ENCODE peak calls at places on chromosomes 12 and 14, in seven cellular contexts. One of them, this sample, is unnamed.

GRCh38 chr14:64266206-64266605 is 28.0 kb downstream of the ESR2 start:
- DNase-seq in HepG2: no peak
- DNase-seq in K562: no peak
- DNase-seq in HCT116: no peak
- DNase-seq in H1: no peak
- DNase-seq in SK-N-SH: no peak
- DNase-seq in GM12878: no peak
- DNase-seq in this sample: no peak

GRCh38 chr12:6662602-6662905 is 365 bp downstream of the ING4 start:
- DNase-seq in H1: no peak
- DNase-seq in HCT116: no peak
- DNase-seq in HepG2: no peak
- DNase-seq in SK-N-SH: peak
- DNase-seq in GM12878: no peak
- DNase-seq in K562: peak
- DNase-seq in this sample: no peak

GRCh38 chr12:79143803-79144202 is 279.2 kb downstream of the SYT1 start:
- DNase-seq in HCT116: no peak
- DNase-seq in K562: no peak
- DNase-seq in SK-N-SH: no peak
- DNase-seq in H1: no peak
- DNase-seq in HepG2: no peak
- DNase-seq in GM12878: no peak
- DNase-seq in this sample: no peak

GRCh38 chr14:84533181-84533580 is 996.8 kb upstream of the FLRT2 start:
- DNase-seq in K562: no peak
- DNase-seq in H1: no peak
- DNase-seq in SK-N-SH: no peak
- DNase-seq in HepG2: no peak
- DNase-seq in GM12878: no peak
- DNase-seq in HCT116: no peak
- DNase-seq in this sample: no peak

GRCh38 chr12:12585115-12585862 is 22.6 kb upstream of the DUSP16 start:
- DNase-seq in HepG2: peak
- DNase-seq in HCT116: no peak
- DNase-seq in K562: no peak
- DNase-seq in H1: no peak
- DNase-seq in GM12878: no peak
- DNase-seq in SK-N-SH: peak
- DNase-seq in this sample: no peak

GRCh38 chr14:60430276-60430675 is 55.6 kb downstream of the C14orf39 start:
- DNase-seq in K562: no peak
- DNase-seq in HepG2: no peak
- DNase-seq in H1: no peak
- DNase-seq in SK-N-SH: no peak
- DNase-seq in GM12878: no peak
- DNase-seq in HCT116: no peak
- DNase-seq in this sample: no peak

GRCh38 chr14:77200406-77200985 is 18.9 kb downstream of the TMEM63C start:
- DNase-seq in GM12878: no peak
- DNase-seq in HepG2: no peak
- DNase-seq in H1: no peak
- DNase-seq in HCT116: no peak
- DNase-seq in K562: no peak
- DNase-seq in SK-N-SH: no peak
- DNase-seq in this sample: no peak

GRCh38 chr12:92518071-92518470 is 184.7 kb upstream of the PLEKHG7 start:
- DNase-seq in H1: no peak
- DNase-seq in SK-N-SH: no peak
- DNase-seq in HepG2: no peak
- DNase-seq in HCT116: no peak
- DNase-seq in K562: no peak
- DNase-seq in GM12878: no peak
- DNase-seq in this sample: no peak

GRCh38 chr12:2794736-2795289 is at the start of gene FKBP4:
- DNase-seq in HepG2: peak
- DNase-seq in HCT116: peak
- DNase-seq in GM12878: no peak
- DNase-seq in K562: peak
- DNase-seq in H1: peak
- DNase-seq in SK-N-SH: peak
- DNase-seq in this sample: no peak

GRCh38 chr14:77681196-77682157 is 26.3 kb downstream of the ALKBH1 start:
- DNase-seq in HepG2: peak
- DNase-seq in HCT116: no peak
- DNase-seq in SK-N-SH: no peak
- DNase-seq in H1: no peak
- DNase-seq in GM12878: no peak
- DNase-seq in K562: no peak
- DNase-seq in this sample: no peak

GRCh38 chr12:8145754-8146415 is 10.9 kb upstream of the ZNF705A start:
- DNase-seq in HCT116: no peak
- DNase-seq in GM12878: no peak
- DNase-seq in H1: peak
- DNase-seq in HepG2: no peak
- DNase-seq in SK-N-SH: no peak
- DNase-seq in K562: no peak
- DNase-seq in this sample: no peak

GRCh38 chr12:34386016-34386415 is 363.7 kb downstream of the ALG10 start:
- DNase-seq in SK-N-SH: no peak
- DNase-seq in K562: no peak
- DNase-seq in GM12878: no peak
- DNase-seq in HepG2: no peak
- DNase-seq in H1: no peak
- DNase-seq in HCT116: no peak
- DNase-seq in this sample: no peak

DNA sequence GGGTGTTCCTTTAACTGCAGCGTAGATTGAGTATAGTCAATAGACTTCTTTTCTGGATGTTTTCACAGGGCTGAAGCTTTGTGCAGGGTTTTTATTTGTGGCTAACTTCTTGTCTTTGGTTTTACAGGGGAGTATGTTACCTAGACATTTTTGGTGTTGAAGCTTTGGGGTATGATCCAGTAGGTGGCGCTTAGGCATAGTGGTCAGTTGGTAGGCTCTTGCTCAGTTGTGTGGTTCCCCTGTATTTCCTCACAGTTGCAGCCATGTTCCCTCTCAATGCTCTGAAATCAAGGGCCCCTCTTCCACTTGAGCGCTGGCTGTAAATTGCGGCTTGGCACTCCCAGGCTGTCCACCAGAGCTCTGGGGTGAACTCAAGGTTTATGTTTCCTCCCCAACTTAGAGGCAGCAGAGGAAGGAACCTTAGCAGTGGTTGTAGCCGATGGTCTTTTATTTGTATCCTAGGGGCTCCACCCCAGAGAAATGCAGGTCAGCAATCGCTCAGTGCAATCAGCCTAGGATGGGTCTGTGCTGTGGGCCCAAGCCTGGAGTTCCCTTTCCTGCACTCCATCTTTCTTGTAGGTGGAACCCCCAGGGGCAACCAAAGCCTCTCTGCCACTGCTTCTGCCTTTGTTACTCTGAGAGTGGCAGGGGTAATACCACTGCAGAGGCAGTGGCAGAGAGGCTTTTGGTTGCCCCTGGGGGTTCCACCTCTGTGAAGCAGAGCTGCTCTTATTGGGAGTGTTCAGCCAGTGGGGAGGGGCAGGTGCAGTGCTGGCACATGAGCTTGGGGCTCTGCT is 55.1 kb downstream of the CMAS start:
- DNase-seq in K562: no peak
- DNase-seq in SK-N-SH: no peak
- DNase-seq in H1: no peak
- DNase-seq in HCT116: peak
- DNase-seq in HepG2: peak
- DNase-seq in GM12878: peak
- DNase-seq in this sample: peak
- TF ChIP-seq SIN3A in K562: no peak
- TF ChIP-seq SIN3A in SK-N-SH: no peak
- TF ChIP-seq SIN3A in H1: no peak
- TF ChIP-seq SIN3A in HCT116: no peak
- TF ChIP-seq SIN3A in HepG2: no peak
- TF ChIP-seq SIN3A in GM12878: no peak
- TF ChIP-seq SIN3A in this sample: no peak

GRCh38 chr12:116261525-116262100 is 15.9 kb downstream of the MED13L start:
- DNase-seq in HepG2: no peak
- DNase-seq in SK-N-SH: no peak
- DNase-seq in H1: no peak
- DNase-seq in GM12878: no peak
- DNase-seq in HCT116: no peak
- DNase-seq in K562: no peak
- DNase-seq in this sample: no peak
- H3K4me3 ChIP-seq in HepG2: no peak
- H3K4me3 ChIP-seq in SK-N-SH: no peak
- H3K4me3 ChIP-seq in H1: no peak
- H3K4me3 ChIP-seq in GM12878: no peak
- H3K4me3 ChIP-seq in HCT116: no peak
- H3K4me3 ChIP-seq in K562: no peak
- H3K4me3 ChIP-seq in this sample: no peak

DNA sequence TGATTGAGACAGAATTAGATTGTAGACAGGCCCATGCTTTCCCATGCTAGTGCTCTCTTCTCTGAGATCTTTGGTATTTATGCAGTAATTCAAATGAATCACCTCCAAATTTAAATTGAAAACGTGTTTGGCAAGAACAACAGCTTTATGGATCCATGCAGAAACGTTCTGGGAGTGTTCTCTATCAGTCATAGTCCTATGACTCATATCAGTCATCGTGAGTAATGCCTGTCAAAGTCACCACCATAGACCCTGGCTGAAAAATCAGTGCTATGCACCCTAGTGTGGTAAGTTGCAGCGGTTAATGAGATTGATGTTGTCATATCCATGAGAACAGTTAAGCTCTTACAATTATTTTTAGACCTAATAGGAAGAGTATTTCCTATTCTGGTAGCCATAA is 90.1 kb upstream of the FOXG1 start:
- DNase-seq in SK-N-SH: no peak
- DNase-seq in GM12878: no peak
- DNase-seq in H1: no peak
- DNase-seq in HCT116: no peak
- DNase-seq in HepG2: no peak
- DNase-seq in K562: no peak
- DNase-seq in this sample: peak
- TF ChIP-seq SIN3A in SK-N-SH: no peak
- TF ChIP-seq SIN3A in GM12878: no peak
- TF ChIP-seq SIN3A in H1: no peak
- TF ChIP-seq SIN3A in HCT116: no peak
- TF ChIP-seq SIN3A in HepG2: no peak
- TF ChIP-seq SIN3A in K562: no peak
- TF ChIP-seq SIN3A in this sample: no peak

DNA sequence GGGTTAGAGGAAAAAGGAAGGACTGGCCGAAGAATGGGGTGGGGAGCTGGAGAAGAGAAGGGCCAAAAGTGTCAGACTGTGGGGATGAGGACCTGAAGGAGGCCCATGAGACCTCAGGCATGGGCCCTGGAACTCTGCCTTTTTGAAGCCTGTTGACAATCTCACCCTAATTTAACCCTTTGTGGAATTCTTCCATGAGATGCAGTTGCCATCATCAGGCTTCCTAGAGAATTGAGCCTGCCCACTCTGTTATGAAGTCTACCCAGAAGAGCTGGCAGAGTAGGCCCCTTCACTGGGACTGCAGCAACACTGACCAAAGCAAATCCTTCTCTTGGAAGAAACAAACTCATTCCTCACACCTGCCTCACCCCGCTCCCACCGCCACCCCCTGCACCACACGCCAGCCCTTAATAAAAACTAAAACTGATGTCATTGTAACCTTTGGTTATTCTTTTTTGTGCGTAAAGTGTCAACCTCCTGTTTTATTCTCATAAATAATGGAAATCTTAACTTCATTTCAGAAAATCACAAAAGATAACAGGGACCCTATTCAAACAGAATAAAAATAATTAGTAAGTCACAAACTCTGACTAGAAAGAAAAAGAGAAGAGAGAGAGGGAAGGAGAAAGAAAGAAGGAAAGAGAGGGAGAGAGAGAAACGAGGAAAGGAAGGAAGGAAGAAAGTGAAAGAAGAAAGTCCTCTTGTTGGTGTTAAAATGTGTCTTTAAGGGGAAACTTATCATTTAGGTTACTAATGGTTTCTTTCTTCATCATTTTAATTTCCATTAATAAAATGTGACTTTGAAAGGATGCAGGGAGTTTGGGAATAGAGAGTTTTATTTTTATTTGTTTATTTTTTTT is 61.3 kb downstream of the CRADD start:
- DNase-seq in H1: no peak
- DNase-seq in K562: no peak
- DNase-seq in SK-N-SH: no peak
- DNase-seq in HepG2: no peak
- DNase-seq in HCT116: no peak
- DNase-seq in GM12878: no peak
- DNase-seq in this sample: no peak
- H3K4me3 ChIP-seq in H1: no peak
- H3K4me3 ChIP-seq in K562: no peak
- H3K4me3 ChIP-seq in SK-N-SH: no peak
- H3K4me3 ChIP-seq in HepG2: no peak
- H3K4me3 ChIP-seq in HCT116: no peak
- H3K4me3 ChIP-seq in GM12878: no peak
- H3K4me3 ChIP-seq in this sample: no peak

This sample was measured in Panc1.